ENCODE peak calls at places on chromosomes 6 and 20, in nine cellular contexts. V is dorsolateral prefrontal cortex, T is HepG2, W is brain microvascular endothelial cell, N is SK-N-SH, O is stomach, J is prostate gland, Z is testis, Q is pancreas. B is an unnamed sample.
A peak's percentile ranks its signal among the peaks of the same experiment; 100 is the strongest.

GRCh38 chr6:37877373-37878149 is 58.0 kb downstream of the ZFAND3 start:
- DNase-seq in Z (no peak), T (no peak), J (no peak), V (no peak), W (no peak), Q (no peak), N (no peak), O (no peak), B (no peak)

GRCh38 chr20:14958626-14959025 is 621.2 kb upstream of the FLRT3 start:
- DNase-seq in V (no peak), O (no peak), Z (no peak), N (no peak), Q (no peak), W (no peak), T (no peak), J (no peak), B (no peak)

GRCh38 chr6:46491201-46491788 is at the start of gene RCAN2:
- DNase-seq in O (peak; percentile 59), W (peak; percentile 41), J (peak; percentile 42), Q (peak; percentile 66), T (peak; percentile 27), N (peak; percentile 63), V (peak; percentile 73), Z (peak; percentile 75), B (peak; percentile 59)

GRCh38 chr20:2871111-2871465 is 2.2 kb upstream of the PTPRA start:
- DNase-seq in J (no peak), Q (no peak), N (no peak), T (no peak), W (no peak), V (no peak), Z (no peak), O (no peak), B (no peak)

GRCh38 chr6:42103218-42103617 is 39.2 kb downstream of the C6orf132 start:
- DNase-seq in J (peak; percentile 64), W (no peak), N (no peak), V (no peak), T (no peak), O (no peak), Z (no peak), Q (no peak), B (no peak)

GRCh38 chr6:26172496-26172958 is 85.3 kb downstream of the HFE start:
- DNase-seq in N (peak; percentile 39), O (no peak), Z (peak; percentile 58), V (no peak), W (no peak), T (no peak), J (no peak), Q (no peak), B (peak; percentile 20)

GRCh38 chr6:40038626-40039025 is 104.4 kb upstream of the MOCS1 start:
- DNase-seq in O (no peak), T (no peak), W (no peak), J (no peak), Z (no peak), Q (no peak), N (no peak), V (peak; percentile 36), B (no peak)

GRCh38 chr6:40877362-40877761 is 161.7 kb downstream of the UNC5CL start:
- DNase-seq in O (no peak), Z (no peak), W (no peak), N (no peak), Q (no peak), T (no peak), J (no peak), V (no peak), B (no peak)

GRCh38 chr6:112298021-112298745 is 43.8 kb upstream of the LAMA4 start:
- DNase-seq in T (no peak), W (peak; percentile 94), Z (no peak), J (no peak), Q (no peak), V (no peak), O (no peak), N (no peak), B (no peak)

GRCh38 chr20:63533871-63534393 is 3.2 kb downstream of the PTK6 start:
- DNase-seq in W (no peak), O (peak; percentile 94), N (peak; percentile 23), Q (peak; percentile 83), Z (no peak), V (peak; percentile 64), T (no peak), J (peak; percentile 52), B (no peak)

GRCh38 chr20:18390201-18390600 is 76.6 kb downstream of the DZANK1 start:
- DNase-seq in V (no peak), T (no peak), Z (no peak), N (no peak), W (no peak), J (no peak), O (no peak), Q (no peak), B (no peak)

GRCh38 chr6:14023855-14024254 is 93.7 kb upstream of the CD83 start:
- DNase-seq in T (no peak), Q (no peak), N (no peak), V (no peak), W (no peak), J (no peak), O (no peak), Z (no peak), B (no peak)

GRCh38 chr6:14875678-14876063 is 370.2 kb upstream of the JARID2 start:
- DNase-seq in W (no peak), T (no peak), J (no peak), N (no peak), V (no peak), Z (no peak), Q (no peak), O (no peak), B (no peak)

GRCh38 chr6:78192057-78192456 is 539.2 kb downstream of the MEI4 start:
- DNase-seq in T (no peak), J (no peak), O (no peak), Q (no peak), Z (no peak), V (no peak), N (no peak), W (no peak), B (no peak)

GRCh38 chr6:140366991-140367390 is 992.5 kb upstream of the CITED2 start:
- DNase-seq in N (no peak), T (no peak), Q (no peak), J (no peak), W (peak; percentile 29), O (no peak), V (no peak), Z (no peak), B (no peak)

GRCh38 chr20:31713312-31714049 is 9.2 kb downstream of the BCL2L1 start:
- DNase-seq in Z (peak; percentile 76), J (no peak), V (no peak), Q (no peak), O (peak; percentile 56), W (peak; percentile 83), N (no peak), T (peak; percentile 81), B (no peak)

GRCh38 chr20:32439132-32439829 is 81.2 kb downstream of the ASXL1 start:
- DNase-seq in T (no peak), N (no peak), Z (peak; percentile 14), W (peak; percentile 75), Q (no peak), J (no peak), V (no peak), O (no peak), B (no peak)

GRCh38 chr6:41199427-41200246 is 1.3 kb downstream of the TREML2 start:
- DNase-seq in Q (no peak), Z (no peak), W (no peak), O (no peak), T (no peak), N (no peak), V (no peak), J (no peak), B (no peak)

GRCh38 chr20:50913976-50914375 is 17.3 kb downstream of the ADNP start:
- DNase-seq in V (no peak), T (no peak), N (no peak), J (no peak), O (no peak), Z (no peak), Q (no peak), W (peak; percentile 78), B (no peak)

DNA sequence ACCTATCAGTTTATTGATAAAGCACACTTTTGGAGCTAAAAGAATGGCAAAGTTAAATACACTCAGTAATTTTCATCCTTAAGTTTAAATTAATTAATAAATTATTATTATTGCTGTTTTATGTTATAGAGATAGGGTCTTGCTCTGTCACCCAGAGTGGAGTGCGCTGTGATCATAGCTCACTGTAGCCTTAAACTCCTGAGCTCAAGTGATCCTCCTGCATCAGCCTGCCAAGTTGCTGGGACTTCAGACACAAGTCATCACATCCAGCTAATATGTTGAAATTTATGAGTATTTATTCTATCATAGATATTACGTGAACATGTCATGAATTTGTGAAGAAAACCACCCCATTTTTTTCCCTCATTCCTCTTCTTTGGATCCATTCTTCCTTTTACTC is 64.2 kb downstream of the GJA1 start:
- DNase-seq in Z (no peak), O (no peak), Q (no peak), J (no peak), W (no peak), T (no peak), V (no peak), N (no peak), B (no peak)
- H3K27ac ChIP-seq in Z (no peak overlapping the region), O (no peak overlapping the region), Q (no peak overlapping the region), J (peak overlapping the region; percentile 29), W (no peak overlapping the region), T (no peak overlapping the region), V (no peak overlapping the region), N (no peak overlapping the region), B (no peak overlapping the region)

GRCh38 chr6:33785766-33786165 is 3.2 kb downstream of the LEMD2 start:
- DNase-seq in J (no peak), Q (no peak), T (no peak), V (no peak), N (no peak), W (no peak), Z (no peak), O (no peak), B (no peak)
- H3K27ac ChIP-seq in J (peak overlapping the region; percentile 20), Q (no peak overlapping the region), T (no peak overlapping the region), V (peak overlapping the region; percentile 78), N (no peak overlapping the region), W (no peak overlapping the region), Z (no peak overlapping the region), O (peak overlapping the region; percentile 97), B (no peak overlapping the region)

DNA sequence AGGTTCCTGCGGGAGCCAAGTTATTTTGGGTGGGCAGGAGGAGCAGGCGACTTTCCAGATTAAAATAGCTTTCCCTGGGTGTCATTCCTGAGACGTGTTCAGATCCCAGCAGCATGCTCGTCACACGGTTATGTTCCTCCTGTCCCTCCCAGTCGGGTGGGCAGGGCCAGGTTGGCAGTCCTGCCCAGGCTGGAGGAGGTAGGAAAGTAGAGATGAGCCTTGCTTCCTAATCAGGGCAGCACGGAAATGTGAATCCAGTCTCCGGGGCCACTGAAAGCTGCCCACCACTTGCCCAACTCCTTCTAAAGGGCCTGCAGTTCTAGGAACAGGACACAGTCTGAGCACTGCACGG is 137.0 kb downstream of the MRPL14 start:
- DNase-seq in N (no peak), V (no peak), T (no peak), Z (no peak), J (no peak), O (no peak), Q (no peak), W (no peak), B (no peak)
- H3K27ac ChIP-seq in N (peak overlapping the region; percentile 98), V (no peak overlapping the region), T (peak overlapping the region; percentile 62), Z (no peak overlapping the region), J (no peak overlapping the region), O (peak overlapping the region; percentile 14), Q (no peak overlapping the region), W (no peak overlapping the region), B (no peak overlapping the region)

DNA sequence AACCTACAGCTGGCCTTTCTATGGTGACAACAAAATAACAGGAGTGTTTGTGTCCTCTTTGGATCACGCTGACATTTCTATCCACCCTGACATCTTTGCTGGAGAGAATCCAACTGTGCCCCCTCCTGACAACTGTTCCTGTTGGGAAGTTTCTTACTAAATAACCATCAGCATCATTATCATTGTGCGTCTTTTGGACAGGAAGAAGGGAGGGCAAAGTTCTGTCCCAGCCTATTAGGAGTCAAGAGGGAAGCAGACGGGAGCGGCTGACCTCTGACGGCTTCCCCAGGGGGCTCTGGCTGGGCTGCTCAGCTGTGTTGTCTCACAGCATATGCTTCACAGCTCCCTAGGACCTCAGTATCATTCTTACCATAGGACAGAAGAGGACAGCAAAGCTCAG is 196.0 kb upstream of the SULF2 start:
- DNase-seq in N (no peak), W (no peak), Q (no peak), V (no peak), J (no peak), Z (no peak), O (no peak), T (no peak), B (no peak)
- H3K27ac ChIP-seq in N (no peak overlapping the region), W (no peak overlapping the region), Q (no peak overlapping the region), V (no peak overlapping the region), J (no peak overlapping the region), Z (no peak overlapping the region), O (no peak overlapping the region), T (no peak overlapping the region), B (no peak overlapping the region)